ENCODE peak calls at places on chromosome 6, in eight cellular contexts. K is AG09309, E is NCI-H748 treated with DMSO at 0.1 percent for 48 hours, B is stomach, O is left ventricle myocardium inferior, A is HS-27A, U is amygdala, Q is endothelial cell. W is an unnamed sample.

GRCh38 chr6:159110013-159110412 is 59.2 kb upstream of the FNDC1 start:
- DNase-seq in A (peak), U (no peak), O (no peak), E (no peak), B (peak), Q (peak), K (peak), W (no peak)

GRCh38 chr6:104909140-104909525 is 47.8 kb upstream of the LIN28B start:
- DNase-seq in A (no peak), K (no peak), U (no peak), O (no peak), B (no peak), E (no peak), Q (no peak), W (no peak)

GRCh38 chr6:85186546-85187170 is 263.2 kb upstream of the NT5E start:
- DNase-seq in B (no peak), A (no peak), U (no peak), Q (no peak), O (no peak), K (peak), E (no peak), W (no peak)

GRCh38 chr6:151254451-151255081 is 14.8 kb downstream of the AKAP12 start:
- DNase-seq in A (peak), B (no peak), K (no peak), E (no peak), O (no peak), U (no peak), Q (no peak), W (no peak)

GRCh38 chr6:4021862-4022715 is 56.8 kb downstream of the FAM217A start:
- DNase-seq in U (no peak), Q (no peak), B (no peak), A (peak), O (no peak), K (no peak), E (no peak), W (peak)

GRCh38 chr6:56595490-56596122 is 47.1 kb downstream of the DST start:
- DNase-seq in K (no peak), U (peak), O (no peak), Q (peak), E (peak), A (no peak), B (peak), W (peak)

GRCh38 chr6:151044465-151045441 is 179.3 kb downstream of the MTHFD1L start:
- DNase-seq in O (peak), K (no peak), Q (peak), B (peak), A (no peak), E (peak), U (no peak), W (no peak)

GRCh38 chr6:106125925-106126435 is 39.8 kb downstream of the PRDM1 start:
- DNase-seq in O (no peak), Q (no peak), E (no peak), U (no peak), K (no peak), B (no peak), A (no peak), W (no peak)

GRCh38 chr6:5599112-5599511 is 337.8 kb downstream of the FARS2 start:
- DNase-seq in Q (no peak), E (no peak), A (no peak), B (no peak), K (peak), O (no peak), U (no peak), W (no peak)

GRCh38 chr6:33410711-33411631 is at the start of gene PHF1:
- DNase-seq in Q (peak), U (peak), B (peak), E (no peak), O (peak), A (no peak), K (peak), W (no peak)

GRCh38 chr6:137749595-137750215 is 117.4 kb upstream of the TNFAIP3 start:
- DNase-seq in Q (no peak), A (no peak), K (no peak), O (no peak), U (no peak), E (no peak), B (no peak), W (no peak)

GRCh38 chr6:96823743-96824142 is 13.5 kb downstream of the GPR63 start:
- DNase-seq in U (no peak), O (no peak), K (no peak), B (no peak), E (no peak), Q (no peak), A (no peak), W (no peak)

GRCh38 chr6:164114656-164115055 is 700.1 kb downstream of the QKI start:
- DNase-seq in A (no peak), E (no peak), K (no peak), Q (no peak), O (no peak), B (no peak), U (no peak), W (no peak)

GRCh38 chr6:137811121-137811911 is 55.7 kb upstream of the TNFAIP3 start:
- DNase-seq in A (no peak), B (peak), E (peak), U (no peak), Q (peak), K (peak), O (peak), W (peak)

GRCh38 chr6:34516391-34517324 is 39.5 kb downstream of the SPDEF start:
- DNase-seq in K (no peak), A (no peak), O (peak), E (no peak), B (no peak), U (no peak), Q (no peak), W (no peak)

GRCh38 chr6:117079946-117080345 is 185.4 kb upstream of the VGLL2 start:
- DNase-seq in K (no peak), O (no peak), Q (no peak), E (no peak), U (no peak), B (no peak), A (no peak), W (no peak)

GRCh38 chr6:89272611-89273010 is 42.5 kb downstream of the GABRR2 start:
- DNase-seq in A (no peak), K (no peak), Q (no peak), E (no peak), B (no peak), U (no peak), O (no peak), W (no peak)

GRCh38 chr6:164108869-164109769 is 694.6 kb downstream of the QKI start:
- DNase-seq in U (no peak), Q (no peak), O (peak), A (no peak), K (no peak), B (no peak), E (peak), W (no peak)

GRCh38 chr6:36139431-36139830 is 9.1 kb downstream of the MAPK13 start:
- DNase-seq in E (no peak), K (no peak), U (no peak), Q (peak), A (no peak), B (no peak), O (no peak), W (peak)

GRCh38 chr6:166419717-166420116 is 37.0 kb upstream of the MPC1 start:
- DNase-seq in B (no peak), K (no peak), A (no peak), Q (no peak), O (no peak), E (no peak), U (no peak), W (no peak)

GRCh38 chr6:82251942-82252341 is 4.4 kb upstream of the IBTK start:
- DNase-seq in B (no peak), A (no peak), U (no peak), Q (no peak), K (no peak), O (no peak), E (peak), W (peak)

GRCh38 chr6:89066929-89067646 is 13.5 kb upstream of the PNRC1 start:
- DNase-seq in A (no peak), K (no peak), O (no peak), U (no peak), Q (no peak), B (no peak), E (no peak), W (no peak)

GRCh38 chr6:88722691-88723090 is 240.7 kb downstream of the RNGTT start:
- DNase-seq in K (no peak), E (no peak), O (no peak), A (no peak), Q (no peak), B (no peak), U (no peak), W (no peak)